ENCODE peak calls at places on chromosomes 3 and 15, in four cellular contexts. N is astrocyte, M is endodermal cell, P is sigmoid colon. Q is an unnamed sample. For H3K36me3 and H3K4me1, the result is how much of the 10 kb centered on the place peaks cover.

GRCh38 chr3:106423321-106424225 is 554.8 kb upstream of the CBLB start:
- DNase-seq in N (peak), M (no peak), P (no peak), Q (no peak)

GRCh38 chr15:36579792-36580431 is 486 bp downstream of the CDIN1 start:
- DNase-seq in N (no peak), M (no peak), P (peak), Q (no peak)

GRCh38 chr15:78506971-78507830 is at the start of gene HYKK:
- DNase-seq in N (peak), M (peak), P (peak), Q (peak)

GRCh38 chr15:82105458-82106205 is 59.8 kb upstream of the MEX3B start:
- DNase-seq in N (peak), M (peak), P (peak), Q (no peak)

GRCh38 chr3:145182196-145182911 is 978.6 kb downstream of the PLOD2 start:
- DNase-seq in N (no peak), M (no peak), P (no peak), Q (no peak)

GRCh38 chr3:146189519-146190173 is 28.7 kb upstream of the PLOD2 start:
- DNase-seq in N (no peak), M (peak), P (peak), Q (no peak)

GRCh38 chr15:92921215-92922131 is 21.3 kb downstream of the CHD2 start:
- DNase-seq in N (peak), M (no peak), P (no peak), Q (no peak)

GRCh38 chr3:161035711-161036110 is 69.4 kb downstream of the B3GALNT1 start:
- DNase-seq in N (peak), M (no peak), P (no peak), Q (no peak)

GRCh38 chr3:186221733-186222378 is 113.0 kb upstream of the ETV5 start:
- DNase-seq in N (no peak), M (no peak), P (no peak), Q (no peak)

GRCh38 chr3:45689787-45690145 is 570 bp downstream of the SACM1L start:
- DNase-seq in N (no peak), M (no peak), P (no peak), Q (no peak)

GRCh38 chr3:195583831-195584542 is at the start of gene APOD:
- DNase-seq in N (peak), M (no peak), P (peak), Q (no peak)

GRCh38 chr3:64546856-64547255 is 140.9 kb downstream of the ADAMTS9 start:
- DNase-seq in N (no peak), M (no peak), P (no peak), Q (no peak)

GRCh38 chr3:126528800-126529541 is 5.0 kb downstream of the CHST13 start:
- DNase-seq in N (no peak), M (no peak), P (peak), Q (peak)

GRCh38 chr15:29677871-29678431 is 144.3 kb downstream of the TJP1 start:
- DNase-seq in N (no peak), M (peak), P (no peak), Q (no peak)

GRCh38 chr3:114336122-114336697 is 42.4 kb downstream of the TIGIT start:
- DNase-seq in N (peak), M (no peak), P (no peak), Q (no peak)

GRCh38 chr15:51623386-51623938 is 891 bp upstream of the DMXL2 start:
- DNase-seq in N (no peak), M (no peak), P (no peak), Q (no peak)

GRCh38 chr3:193930247-193930646 is 205.7 kb upstream of the HES1 start:
- DNase-seq in N (no peak), M (no peak), P (no peak), Q (no peak)

GRCh38 chr15:90265271-90266060 is at the start of gene NGRN:
- DNase-seq in N (peak), M (peak), P (peak), Q (peak)

GRCh38 chr3:1870738-1871137 is 227.9 kb upstream of the CNTN4 start:
- DNase-seq in N (no peak), M (no peak), P (no peak), Q (no peak)

GRCh38 chr3:69746119-69746518 is 6.9 kb downstream of the MITF start:
- DNase-seq in N (no peak), M (no peak), P (no peak), Q (no peak)

GRCh38 chr3:12963869-12964712 is 109.1 kb downstream of the IQSEC1 start:
- DNase-seq in N (no peak), M (no peak), P (no peak), Q (no peak)

GRCh38 chr3:197847866-197848401 is 56.9 kb downstream of the LRCH3 start:
- DNase-seq in N (no peak), M (no peak), P (no peak), Q (no peak)

GRCh38 chr3:128693696-128694095 is 32.3 kb upstream of the RAB7A start:
- DNase-seq in N (no peak), M (no peak), P (no peak), Q (no peak)

GRCh38 chr3:135159848-135160247 is 364.8 kb downstream of the EPHB1 start:
- DNase-seq in N (no peak), M (no peak), P (no peak), Q (no peak)

GRCh38 chr3:63908776-63909175 is 3.4 kb downstream of the SCAANT1 start:
- DNase-seq in N (no peak), M (no peak), P (no peak), Q (no peak)

GRCh38 chr3:196563721-196564225 is 4.6 kb downstream of the WDR53 start:
- DNase-seq in N (peak), M (no peak), P (no peak), Q (no peak)

GRCh38 chr3:124178531-124178930 is 186.6 kb upstream of the ROPN1 start:
- DNase-seq in N (peak), M (no peak), P (no peak), Q (no peak)

GRCh38 chr3:54222318-54222717 is 100.0 kb downstream of the CACNA2D3 start:
- DNase-seq in N (no peak), M (no peak), P (no peak), Q (no peak)

GRCh38 chr3:48367201-48367600 is 4.8 kb upstream of the FBXW12 start:
- DNase-seq in N (no peak), M (peak), P (no peak), Q (no peak)

GRCh38 chr15:77541421-77542181 is 91.1 kb downstream of the LINGO1 start:
- DNase-seq in N (no peak), M (peak), P (peak), Q (no peak)

GRCh38 chr3:48428088-48428862 is 1.6 kb downstream of the PLXNB1 start:
- DNase-seq in N (no peak), M (peak), P (peak), Q (no peak)

GRCh38 chr3:151770941-151771340 is 37.2 kb downstream of the AADACL2 start:
- DNase-seq in N (peak), M (no peak), P (no peak), Q (peak)

GRCh38 chr3:70358978-70359580 is 46.6 kb upstream of the MDFIC2 start:
- DNase-seq in N (peak), M (peak), P (no peak), Q (no peak)

GRCh38 chr3:195770081-195770840 is 41.5 kb downstream of the MUC4 start:
- DNase-seq in N (no peak), M (peak), P (peak), Q (peak)

GRCh38 chr3:41986566-41986965 is 24.7 kb upstream of the ULK4 start:
- DNase-seq in N (no peak), M (no peak), P (no peak), Q (no peak)
- H3K36me3 ChIP-seq in N (under half), M (under half), P (under half), Q (under half)

GRCh38 chr3:24302382-24302781 is 192.3 kb downstream of the THRB start:
- DNase-seq in N (no peak), M (no peak), P (no peak), Q (no peak)

GRCh38 chr3:24311881-24312280 is 182.8 kb downstream of the THRB start:
- DNase-seq in N (no peak), M (no peak), P (peak), Q (no peak)

GRCh38 chr3:24305795-24306467 is 188.7 kb downstream of the THRB start:
- DNase-seq in N (peak), M (peak), P (no peak), Q (no peak)

GRCh38 chr3:24303057-24303754 is 191.4 kb downstream of the THRB start:
- DNase-seq in N (no peak), M (no peak), P (no peak), Q (no peak)

DNA sequence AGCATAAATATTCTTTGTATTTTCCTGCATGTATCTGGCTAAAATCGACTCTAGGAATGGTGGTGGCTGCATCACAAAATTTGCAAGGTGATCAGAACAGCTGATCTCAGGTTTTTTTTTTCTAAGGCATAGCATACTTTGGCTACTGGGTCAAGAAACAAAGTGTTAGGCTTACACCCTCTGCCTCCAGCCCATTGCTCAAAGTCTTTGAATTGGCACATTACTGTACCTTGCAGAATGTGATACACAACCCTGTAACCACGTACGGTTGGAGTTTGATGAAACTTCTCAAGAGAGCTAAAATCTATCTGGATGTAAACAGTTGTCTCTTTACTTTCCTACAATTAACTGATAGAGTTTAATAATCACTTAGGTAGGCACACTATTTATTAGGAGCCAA is 188.1 kb downstream of the THRB start:
- DNase-seq in N (no peak), M (no peak), P (no peak), Q (no peak)
- H3K4me1 ChIP-seq in N (under half), M (under half), P (under half), Q (under half)

GRCh38 chr15:63372753-63373152 is 8.9 kb downstream of the CA12 start:
- DNase-seq in N (peak), M (no peak), P (peak), Q (no peak)

GRCh38 chr15:63372018-63372705 is 9.5 kb downstream of the CA12 start:
- DNase-seq in N (peak), M (no peak), P (peak), Q (no peak)

GRCh38 chr15:63373330-63373729 is 8.3 kb downstream of the CA12 start:
- DNase-seq in N (no peak), M (no peak), P (no peak), Q (no peak)

GRCh38 chr15:63373866-63374548 is 7.6 kb downstream of the CA12 start:
- DNase-seq in N (no peak), M (no peak), P (no peak), Q (no peak)

DNA sequence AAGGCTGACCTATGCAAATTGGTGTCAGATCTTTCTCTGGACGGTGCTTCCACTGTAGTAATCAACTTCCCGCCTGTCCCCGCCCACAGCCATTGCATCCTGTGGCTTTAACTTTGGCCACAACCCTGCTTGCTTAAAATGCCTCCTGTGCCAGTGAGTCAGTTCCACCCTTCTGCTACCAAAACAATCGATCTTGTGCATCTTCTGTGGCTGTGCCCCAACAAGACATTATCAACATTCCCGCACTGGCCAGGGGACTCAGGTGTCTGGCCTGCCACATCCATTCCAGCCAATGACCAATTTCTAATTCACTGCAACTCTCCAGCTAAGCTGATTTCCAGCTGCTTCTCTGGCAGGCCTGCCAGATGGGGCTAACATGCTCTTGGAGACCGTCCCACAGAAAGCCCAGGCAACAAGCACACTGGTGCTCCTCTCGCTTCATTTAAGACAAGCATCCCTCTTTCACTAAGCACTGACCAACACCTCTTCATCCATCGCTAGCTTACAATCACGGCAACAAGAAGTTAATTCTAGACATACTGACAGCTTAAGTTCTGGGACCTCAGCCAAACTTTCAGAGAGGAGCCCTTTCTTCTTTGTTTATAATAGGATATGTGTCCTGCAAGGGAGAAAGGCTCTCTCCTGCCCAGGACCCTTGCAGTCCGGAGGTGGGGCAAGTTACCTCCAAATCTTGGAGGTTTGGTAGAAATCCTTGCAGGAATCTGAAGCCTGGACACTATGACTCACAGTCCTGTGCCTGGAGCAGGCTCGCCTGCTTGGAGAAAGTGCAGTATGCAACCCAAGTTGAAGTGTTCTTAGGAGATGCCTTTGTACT is 6.7 kb downstream of the CA12 start:
- DNase-seq in N (peak), M (no peak), P (no peak), Q (peak)
- H3K27ac ChIP-seq in N (peak), M (no peak), P (peak), Q (peak)

DNA sequence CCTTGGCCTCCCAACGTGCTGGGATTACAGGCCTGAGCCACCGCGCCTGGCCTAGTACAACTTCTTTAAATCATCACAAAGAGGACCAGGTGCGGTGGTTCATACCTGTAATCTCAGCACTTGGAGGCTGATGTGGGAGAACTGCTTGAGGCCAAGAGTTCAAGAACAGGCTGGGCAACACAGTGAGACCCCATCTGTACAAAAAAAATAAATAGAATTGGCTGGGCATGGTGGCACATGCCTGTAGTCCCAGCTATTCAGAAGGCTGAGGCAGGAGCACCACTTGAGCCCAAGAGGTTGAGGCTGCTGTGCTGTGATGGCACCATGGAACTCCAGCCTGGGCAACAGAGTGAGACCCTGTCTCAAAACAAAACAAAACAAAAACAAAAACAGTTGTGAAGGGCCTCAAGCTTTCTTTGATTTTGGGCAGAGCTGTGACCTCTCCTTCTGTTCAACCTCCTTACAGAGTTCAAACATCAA is 5.9 kb downstream of the RMDN3 start:
- DNase-seq in N (no peak), M (no peak), P (no peak), Q (no peak)
- H3K36me3 ChIP-seq in N (under half), M (half or more), P (under half), Q (half or more)

GRCh38 chr3:40055956-40056355 is 246.5 kb downstream of the MYRIP start:
- DNase-seq in N (peak), M (no peak), P (no peak), Q (no peak)

GRCh38 chr3:40054568-40055222 is 245.3 kb downstream of the MYRIP start:
- DNase-seq in N (peak), M (no peak), P (no peak), Q (no peak)

GRCh38 chr3:40055361-40055760 is 246.0 kb downstream of the MYRIP start:
- DNase-seq in N (peak), M (no peak), P (no peak), Q (no peak)

GRCh38 chr3:40057077-40057476 is 247.7 kb downstream of the MYRIP start:
- DNase-seq in N (no peak), M (no peak), P (no peak), Q (no peak)

GRCh38 chr3:40053663-40054062 is 244.3 kb downstream of the MYRIP start:
- DNase-seq in N (no peak), M (no peak), P (no peak), Q (no peak)
- H3K4me1 ChIP-seq in N (under half), M (under half), P (under half), Q (under half)

GRCh38 chr15:48388937-48389309 is 57.7 kb downstream of the DUT start:
- DNase-seq in N (no peak), M (no peak), P (no peak), Q (no peak)
- H3K27ac ChIP-seq in N (peak), M (no peak), P (peak), Q (no peak)

DNA sequence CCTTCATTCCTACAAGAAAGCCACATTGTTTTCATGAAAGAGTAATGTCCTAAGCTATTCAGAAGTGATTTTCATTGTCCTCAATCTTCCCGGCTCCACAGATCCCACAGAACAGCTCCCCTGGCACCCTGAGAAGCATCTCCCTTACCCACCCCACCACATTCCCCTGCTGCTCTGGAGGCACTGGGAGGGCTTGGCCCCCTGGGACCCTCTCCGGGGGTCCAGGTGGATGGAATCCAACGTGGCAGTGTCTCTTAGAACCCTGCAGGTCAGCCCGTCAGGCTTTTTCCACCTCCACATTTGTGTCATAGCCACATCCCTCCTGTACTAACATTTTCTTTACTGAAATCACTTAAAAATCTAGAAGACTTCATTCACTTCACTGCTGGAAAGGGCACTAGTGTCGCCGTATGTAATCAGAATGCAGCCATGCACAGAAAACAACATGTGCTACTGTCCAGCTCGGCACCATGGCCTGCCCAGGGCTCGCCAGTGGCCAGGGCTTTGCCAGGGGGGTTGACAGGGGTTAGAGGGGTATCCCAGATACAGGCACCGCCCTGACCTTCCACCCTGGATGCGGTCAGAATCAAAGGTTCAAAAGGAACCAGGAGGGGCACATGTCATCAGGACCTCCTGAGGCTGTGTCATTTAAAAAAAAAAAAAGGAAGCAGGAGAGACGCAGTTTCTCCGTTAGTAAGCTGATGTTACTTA is 106.2 kb downstream of the LSM3 start:
- DNase-seq in N (no peak), M (no peak), P (no peak), Q (no peak)
- H3K36me3 ChIP-seq in N (under half), M (under half), P (under half), Q (under half)